ENCODE peak calls at places on chromosomes 11 and 22, in five cellular contexts. B is kidney tubule cell, C is left colon, D is mesothelial cell of epicardium, L is EH. M is an unnamed sample.

GRCh38 chr11:59560290-59560701 is 49.0 kb downstream of the OR4D9 start:
- DNase-seq in B (peak), C (peak), D (peak), L (peak), M (peak)

GRCh38 chr11:85132839-85133238 is 494.3 kb downstream of the DLG2 start:
- DNase-seq in B (no peak), C (no peak), D (peak), L (no peak), M (peak)

GRCh38 chr11:99585606-99586005 is 564.9 kb downstream of the CNTN5 start:
- DNase-seq in B (no peak), C (no peak), D (no peak), L (no peak), M (peak)

GRCh38 chr11:76688146-76688545 is 17.6 kb upstream of the LRRC32 start:
- DNase-seq in B (no peak), C (no peak), D (no peak), L (no peak), M (no peak)

GRCh38 chr11:129041611-129042018 is 98.9 kb upstream of the TP53AIP1 start:
- DNase-seq in B (no peak), C (no peak), D (no peak), L (peak), M (no peak)

GRCh38 chr11:6825333-6825744 is 20.1 kb upstream of the OR10A5 start:
- DNase-seq in B (no peak), C (no peak), D (no peak), L (no peak), M (no peak)

GRCh38 chr11:46107408-46107718 is 13.9 kb downstream of the PHF21A start:
- DNase-seq in B (no peak), C (no peak), D (no peak), L (no peak), M (no peak)

GRCh38 chr11:119905162-119905561 is 176.2 kb upstream of the NECTIN1 start:
- DNase-seq in B (no peak), C (peak), D (no peak), L (no peak), M (no peak)

GRCh38 chr11:128057786-128058395 is 529.5 kb downstream of the ETS1 start:
- DNase-seq in B (no peak), C (no peak), D (no peak), L (peak), M (no peak)

GRCh38 chr22:20979243-20979809 is 2.8 kb upstream of the LZTR1 start:
- DNase-seq in B (peak), C (peak), D (peak), L (peak), M (peak)

GRCh38 chr11:119493712-119494111 is 70.7 kb upstream of the THY1 start:
- DNase-seq in B (peak), C (no peak), D (peak), L (peak), M (peak)

GRCh38 chr11:71096751-71097388 is 155.5 kb downstream of the SHANK2 start:
- DNase-seq in B (peak), C (no peak), D (no peak), L (no peak), M (no peak)

GRCh38 chr11:2449548-2450320 is 4.9 kb downstream of the KCNQ1 start:
- DNase-seq in B (no peak), C (no peak), D (no peak), L (no peak), M (no peak)

GRCh38 chr11:95429376-95429907 is 198.4 kb upstream of the SESN3 start:
- DNase-seq in B (no peak), C (no peak), D (no peak), L (no peak), M (peak)

GRCh38 chr22:46063861-46064235 is 86.5 kb upstream of the PPARA start:
- DNase-seq in B (no peak), C (peak), D (no peak), L (no peak), M (no peak)

GRCh38 chr11:76680517-76681425 is 10.2 kb upstream of the LRRC32 start:
- DNase-seq in B (peak), C (peak), D (peak), L (peak), M (peak)

GRCh38 chr22:48740086-48740730 is 1087.5 kb downstream of the BRD1 start:
- DNase-seq in B (no peak), C (no peak), D (peak), L (no peak), M (no peak)

GRCh38 chr11:33736148-33736809 is at the start of gene CD59:
- DNase-seq in B (peak), C (peak), D (peak), L (peak), M (peak)

GRCh38 chr22:39576027-39576426 is 5.5 kb downstream of the CACNA1I start:
- DNase-seq in B (no peak), C (no peak), D (no peak), L (no peak), M (no peak)

GRCh38 chr22:48254311-48254873 is 1491.9 kb downstream of the TBC1D22A start:
- DNase-seq in B (no peak), C (no peak), D (no peak), L (no peak), M (no peak)

GRCh38 chr11:67410369-67410831 is 5.1 kb upstream of the CARNS1 start:
- DNase-seq in B (no peak), C (no peak), D (no peak), L (no peak), M (no peak)

GRCh38 chr22:30004101-30004500 is 76.2 kb upstream of the HORMAD2 start:
- DNase-seq in B (peak), C (no peak), D (no peak), L (peak), M (no peak)

GRCh38 chr11:75342966-75343870 is 8.2 kb downstream of the ARRB1 start:
- DNase-seq in B (peak), C (peak), D (no peak), L (no peak), M (no peak)

GRCh38 chr22:30564766-30565118 is 9.7 kb downstream of the GAL3ST1 start:
- DNase-seq in B (peak), C (no peak), D (no peak), L (no peak), M (no peak)

GRCh38 chr11:2203440-2204259 is 32.0 kb upstream of the TH start:
- DNase-seq in B (no peak), C (peak), D (no peak), L (no peak), M (no peak)

GRCh38 chr11:27011560-27012253 is 17.8 kb downstream of the FIBIN start:
- DNase-seq in B (no peak), C (no peak), D (no peak), L (no peak), M (no peak)

GRCh38 chr22:40044870-40045834 is 50.4 kb downstream of the FAM83F start:
- DNase-seq in B (peak), C (peak), D (peak), L (peak), M (peak)

GRCh38 chr11:24142062-24142461 is 354.8 kb upstream of the LUZP2 start:
- DNase-seq in B (no peak), C (no peak), D (no peak), L (no peak), M (peak)

GRCh38 chr11:106608677-106609076 is 409.6 kb downstream of the GUCY1A2 start:
- DNase-seq in B (peak), C (no peak), D (no peak), L (peak), M (peak)

GRCh38 chr11:130160460-130161090 is 993 bp downstream of the ST14 start:
- DNase-seq in B (no peak), C (no peak), D (no peak), L (no peak), M (no peak)